ENCODE peak calls at places on chromosome 16, in nine cellular contexts. R is NCI-H2171 treated with DMSO at 0.1 percent for 48 hours; I is GM23248; D is right lobe of liver; L is activated naive CD4-positive, alpha-beta T cell treated with anti-CD3 and anti-CD28 coated beads, Interleukin-2, amount 10 ng/mL, durations not matched to agents 7 days and 5 days; U is sciatic nerve; A is colonic mucosa; B is activated CD8-positive, alpha-beta memory T cell treated with anti-CD3 and anti-CD28 coated beads, Interleukin-2, amount 50 U/mL, for 48 hours; X is SHP77. K is an unnamed sample.
A peak's percentile ranks its signal among the peaks of the same experiment; 100 is the strongest.

GRCh38 chr16:82124651-82125050 is 45.4 kb downstream of the MPHOSPH6 start:
- DNase-seq in R (no peak), I (no peak), D (no peak), L (no peak), U (no peak), A (no peak), B (no peak), X (no peak), K (no peak)

GRCh38 chr16:4882261-4882632 is 35.0 kb downstream of the UBN1 start:
- DNase-seq in R (peak; percentile 58), I (peak; percentile 38), D (no peak), L (no peak), U (no peak), A (no peak), B (no peak), X (no peak), K (no peak)

GRCh38 chr16:67667817-67668494 is 1.3 kb downstream of the C16orf86 start:
- DNase-seq in R (peak; percentile 98), I (peak; percentile 97), D (peak; percentile 86), L (peak; percentile 93), U (peak; percentile 85), A (peak; percentile 84), B (peak; percentile 86), X (peak; percentile 96), K (peak; percentile 37)

GRCh38 chr16:77070683-77071082 is 120.3 kb upstream of the MON1B start:
- DNase-seq in R (no peak), I (no peak), D (no peak), L (no peak), U (no peak), A (no peak), B (no peak), X (no peak), K (no peak)

GRCh38 chr16:10609410-10609774 is 29.0 kb upstream of the EMP2 start:
- DNase-seq in R (no peak), I (peak; percentile 87), D (no peak), L (no peak), U (no peak), A (no peak), B (no peak), X (no peak), K (peak; percentile 36)

GRCh38 chr16:13856398-13856797 is 63.6 kb upstream of the ERCC4 start:
- DNase-seq in R (no peak), I (no peak), D (no peak), L (no peak), U (no peak), A (no peak), B (no peak), X (no peak), K (no peak)

GRCh38 chr16:31138621-31139578 is 3.4 kb upstream of the PRSS8 start:
- DNase-seq in R (no peak), I (peak; percentile 60), D (no peak), L (no peak), U (no peak), A (peak; percentile 83), B (no peak), X (no peak), K (peak; percentile 88)

GRCh38 chr16:85206472-85207356 is 94.4 kb upstream of the CIBAR2 start:
- DNase-seq in R (no peak), I (peak; percentile 51), D (peak; percentile 64), L (no peak), U (no peak), A (peak; percentile 62), B (no peak), X (no peak), K (no peak)

GRCh38 chr16:89373355-89374110 is 116.8 kb downstream of the ANKRD11 start:
- DNase-seq in R (no peak), I (no peak), D (peak; percentile 38), L (no peak), U (no peak), A (no peak), B (no peak), X (no peak), K (no peak)

GRCh38 chr16:69035375-69035774 is 70.1 kb upstream of the HAS3 start:
- DNase-seq in R (no peak), I (no peak), D (no peak), L (no peak), U (no peak), A (no peak), B (no peak), X (no peak), K (no peak)

GRCh38 chr16:54931757-54932660 is 1.3 kb downstream of the IRX5 start:
- DNase-seq in R (no peak), I (peak; percentile 71), D (no peak), L (no peak), U (no peak), A (no peak), B (no peak), X (no peak), K (no peak)

GRCh38 chr16:68401871-68402747 is 46.2 kb downstream of the SMPD3 start:
- DNase-seq in R (no peak), I (peak; percentile 93), D (no peak), L (no peak), U (no peak), A (no peak), B (no peak), X (no peak), K (no peak)

GRCh38 chr16:88710556-88710955 is 4.3 kb downstream of the CTU2 start:
- DNase-seq in R (no peak), I (no peak), D (no peak), L (no peak), U (no peak), A (no peak), B (no peak), X (no peak), K (no peak)

GRCh38 chr16:2520784-2521577 is 810 bp downstream of the AMDHD2 start:
- DNase-seq in R (no peak), I (peak; percentile 67), D (peak; percentile 69), L (peak; percentile 78), U (peak; percentile 72), A (no peak), B (peak; percentile 77), X (no peak), K (no peak)

GRCh38 chr16:77496934-77497333 is 62.1 kb upstream of the ADAMTS18 start:
- DNase-seq in R (no peak), I (peak; percentile 1), D (no peak), L (no peak), U (no peak), A (no peak), B (no peak), X (no peak), K (no peak)

K was measured in NCI-H226.